ENCODE peak calls at places on chromosome 14, in nine cellular contexts. One of them, this sample, is unnamed.

GRCh38 chr14:26966942-26967341 is 369.1 kb upstream of the NOVA1 start:
- DNase-seq in lung: no peak
- DNase-seq in AG04450: no peak
- DNase-seq in lower leg skin: no peak
- DNase-seq in upper lobe of right lung: no peak
- DNase-seq in breast epithelium: no peak
- DNase-seq in pancreas: no peak
- DNase-seq in foreskin fibroblast: no peak
- DNase-seq in fibroblast of pulmonary artery: peak; percentile 51
- DNase-seq in this sample: no peak

GRCh38 chr14:77322209-77322902 is 1.5 kb downstream of the GSTZ1 start:
- DNase-seq in upper lobe of right lung: no peak
- DNase-seq in fibroblast of pulmonary artery: no peak
- DNase-seq in breast epithelium: no peak
- DNase-seq in pancreas: no peak
- DNase-seq in foreskin fibroblast: no peak
- DNase-seq in lung: no peak
- DNase-seq in AG04450: no peak
- DNase-seq in lower leg skin: peak; percentile 79
- DNase-seq in this sample: no peak

GRCh38 chr14:96081767-96082400 is 42.7 kb downstream of the C14orf132 start:
- DNase-seq in pancreas: no peak
- DNase-seq in foreskin fibroblast: no peak
- DNase-seq in lower leg skin: no peak
- DNase-seq in fibroblast of pulmonary artery: no peak
- DNase-seq in upper lobe of right lung: no peak
- DNase-seq in lung: no peak
- DNase-seq in AG04450: no peak
- DNase-seq in breast epithelium: peak; percentile 24
- DNase-seq in this sample: no peak

GRCh38 chr14:51682411-51682810 is 30.7 kb downstream of the FRMD6 start:
- DNase-seq in lung: no peak
- DNase-seq in fibroblast of pulmonary artery: peak; percentile 51
- DNase-seq in lower leg skin: no peak
- DNase-seq in pancreas: no peak
- DNase-seq in AG04450: no peak
- DNase-seq in foreskin fibroblast: peak; percentile 48
- DNase-seq in upper lobe of right lung: no peak
- DNase-seq in breast epithelium: no peak
- DNase-seq in this sample: no peak

GRCh38 chr14:33363687-33364086 is 425.0 kb downstream of the NPAS3 start:
- DNase-seq in AG04450: no peak
- DNase-seq in breast epithelium: no peak
- DNase-seq in pancreas: no peak
- DNase-seq in lung: no peak
- DNase-seq in lower leg skin: no peak
- DNase-seq in foreskin fibroblast: no peak
- DNase-seq in upper lobe of right lung: no peak
- DNase-seq in fibroblast of pulmonary artery: no peak
- DNase-seq in this sample: no peak

GRCh38 chr14:68820999-68821683 is 28.3 kb upstream of the ZFP36L1 start:
- DNase-seq in foreskin fibroblast: no peak
- DNase-seq in lower leg skin: no peak
- DNase-seq in AG04450: no peak
- DNase-seq in lung: no peak
- DNase-seq in upper lobe of right lung: no peak
- DNase-seq in pancreas: no peak
- DNase-seq in fibroblast of pulmonary artery: no peak
- DNase-seq in breast epithelium: no peak
- DNase-seq in this sample: no peak

GRCh38 chr14:92460541-92460915 is 53.1 kb upstream of the RIN3 start:
- DNase-seq in fibroblast of pulmonary artery: no peak
- DNase-seq in lower leg skin: no peak
- DNase-seq in pancreas: no peak
- DNase-seq in AG04450: no peak
- DNase-seq in foreskin fibroblast: no peak
- DNase-seq in lung: no peak
- DNase-seq in breast epithelium: no peak
- DNase-seq in upper lobe of right lung: no peak
- DNase-seq in this sample: no peak

GRCh38 chr14:65107200-65107599 is 4.9 kb upstream of the MAX start:
- DNase-seq in AG04450: no peak
- DNase-seq in lung: no peak
- DNase-seq in breast epithelium: no peak
- DNase-seq in fibroblast of pulmonary artery: no peak
- DNase-seq in foreskin fibroblast: no peak
- DNase-seq in upper lobe of right lung: no peak
- DNase-seq in pancreas: no peak
- DNase-seq in lower leg skin: no peak
- DNase-seq in this sample: no peak

GRCh38 chr14:80080601-80081000 is 130.7 kb downstream of the DIO2 start:
- DNase-seq in upper lobe of right lung: no peak
- DNase-seq in AG04450: no peak
- DNase-seq in lower leg skin: no peak
- DNase-seq in breast epithelium: no peak
- DNase-seq in foreskin fibroblast: no peak
- DNase-seq in fibroblast of pulmonary artery: no peak
- DNase-seq in pancreas: no peak
- DNase-seq in lung: no peak
- DNase-seq in this sample: no peak

GRCh38 chr14:87111741-87112140 is 881.2 kb downstream of the GALC start:
- DNase-seq in lung: no peak
- DNase-seq in breast epithelium: no peak
- DNase-seq in AG04450: no peak
- DNase-seq in upper lobe of right lung: no peak
- DNase-seq in pancreas: no peak
- DNase-seq in foreskin fibroblast: no peak
- DNase-seq in fibroblast of pulmonary artery: no peak
- DNase-seq in lower leg skin: no peak
- DNase-seq in this sample: no peak

GRCh38 chr14:75521415-75522199 is 662 bp upstream of the BATF start:
- DNase-seq in fibroblast of pulmonary artery: no peak
- DNase-seq in lower leg skin: no peak
- DNase-seq in AG04450: no peak
- DNase-seq in upper lobe of right lung: no peak
- DNase-seq in breast epithelium: no peak
- DNase-seq in foreskin fibroblast: no peak
- DNase-seq in pancreas: no peak
- DNase-seq in lung: no peak
- DNase-seq in this sample: no peak

GRCh38 chr14:95269493-95269892 is 50.2 kb downstream of the CLMN start:
- DNase-seq in lower leg skin: peak; percentile 82
- DNase-seq in AG04450: no peak
- DNase-seq in breast epithelium: no peak
- DNase-seq in upper lobe of right lung: no peak
- DNase-seq in foreskin fibroblast: no peak
- DNase-seq in fibroblast of pulmonary artery: no peak
- DNase-seq in lung: no peak
- DNase-seq in pancreas: no peak
- DNase-seq in this sample: no peak

DNA sequence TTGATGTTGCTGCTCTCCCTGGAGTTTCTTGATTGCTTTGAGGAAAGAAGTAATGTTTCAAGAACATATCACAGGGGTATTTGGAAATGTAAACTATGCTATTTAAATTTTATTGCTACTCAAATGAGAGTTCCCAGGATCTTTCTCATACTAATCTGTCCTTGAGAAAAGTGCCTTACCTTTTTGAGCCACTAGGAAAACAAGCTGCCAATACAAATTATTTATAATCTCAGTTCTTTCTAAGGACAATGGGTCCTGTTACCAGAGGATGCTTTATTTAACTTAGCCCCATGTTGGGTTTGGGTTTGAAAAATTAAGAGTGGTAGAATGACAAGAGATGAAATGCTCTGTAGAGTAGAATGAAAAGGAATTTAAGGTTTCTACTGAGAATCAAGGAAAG is 258.2 kb upstream of the PRKD1 start:
- DNase-seq in AG04450: no peak
- DNase-seq in foreskin fibroblast: no peak
- DNase-seq in pancreas: no peak
- DNase-seq in lower leg skin: no peak
- DNase-seq in breast epithelium: no peak
- DNase-seq in lung: no peak
- DNase-seq in upper lobe of right lung: no peak
- DNase-seq in fibroblast of pulmonary artery: no peak
- DNase-seq in this sample: no peak
- TF ChIP-seq CTCF in AG04450: peak; percentile 32
- TF ChIP-seq CTCF in foreskin fibroblast: no peak
- TF ChIP-seq CTCF in pancreas: no peak
- TF ChIP-seq CTCF in lower leg skin: no peak
- TF ChIP-seq CTCF in breast epithelium: no peak
- TF ChIP-seq CTCF in lung: no peak
- TF ChIP-seq CTCF in upper lobe of right lung: no peak
- TF ChIP-seq CTCF in fibroblast of pulmonary artery: peak; percentile 23
- TF ChIP-seq CTCF in this sample: peak; percentile 9

GRCh38 chr14:35419429-35419841 is 14.9 kb upstream of the NFKBIA start:
- DNase-seq in AG04450: no peak
- DNase-seq in fibroblast of pulmonary artery: no peak
- DNase-seq in lung: no peak
- DNase-seq in lower leg skin: no peak
- DNase-seq in upper lobe of right lung: no peak
- DNase-seq in breast epithelium: no peak
- DNase-seq in foreskin fibroblast: no peak
- DNase-seq in pancreas: no peak
- DNase-seq in this sample: no peak

GRCh38 chr14:35418093-35418492 is 13.5 kb upstream of the NFKBIA start:
- DNase-seq in upper lobe of right lung: no peak
- DNase-seq in lung: no peak
- DNase-seq in lower leg skin: no peak
- DNase-seq in breast epithelium: no peak
- DNase-seq in pancreas: no peak
- DNase-seq in AG04450: no peak
- DNase-seq in fibroblast of pulmonary artery: no peak
- DNase-seq in foreskin fibroblast: no peak
- DNase-seq in this sample: no peak

GRCh38 chr14:35414365-35414764 is 9.8 kb upstream of the NFKBIA start:
- DNase-seq in fibroblast of pulmonary artery: peak; percentile 69
- DNase-seq in foreskin fibroblast: no peak
- DNase-seq in breast epithelium: no peak
- DNase-seq in lung: no peak
- DNase-seq in AG04450: no peak
- DNase-seq in pancreas: no peak
- DNase-seq in upper lobe of right lung: no peak
- DNase-seq in lower leg skin: no peak
- DNase-seq in this sample: no peak

GRCh38 chr14:35412281-35413057 is 7.9 kb upstream of the NFKBIA start:
- DNase-seq in foreskin fibroblast: no peak
- DNase-seq in lung: peak; percentile 64
- DNase-seq in AG04450: no peak
- DNase-seq in breast epithelium: no peak
- DNase-seq in pancreas: no peak
- DNase-seq in lower leg skin: no peak
- DNase-seq in upper lobe of right lung: no peak
- DNase-seq in fibroblast of pulmonary artery: peak; percentile 42
- DNase-seq in this sample: no peak

DNA sequence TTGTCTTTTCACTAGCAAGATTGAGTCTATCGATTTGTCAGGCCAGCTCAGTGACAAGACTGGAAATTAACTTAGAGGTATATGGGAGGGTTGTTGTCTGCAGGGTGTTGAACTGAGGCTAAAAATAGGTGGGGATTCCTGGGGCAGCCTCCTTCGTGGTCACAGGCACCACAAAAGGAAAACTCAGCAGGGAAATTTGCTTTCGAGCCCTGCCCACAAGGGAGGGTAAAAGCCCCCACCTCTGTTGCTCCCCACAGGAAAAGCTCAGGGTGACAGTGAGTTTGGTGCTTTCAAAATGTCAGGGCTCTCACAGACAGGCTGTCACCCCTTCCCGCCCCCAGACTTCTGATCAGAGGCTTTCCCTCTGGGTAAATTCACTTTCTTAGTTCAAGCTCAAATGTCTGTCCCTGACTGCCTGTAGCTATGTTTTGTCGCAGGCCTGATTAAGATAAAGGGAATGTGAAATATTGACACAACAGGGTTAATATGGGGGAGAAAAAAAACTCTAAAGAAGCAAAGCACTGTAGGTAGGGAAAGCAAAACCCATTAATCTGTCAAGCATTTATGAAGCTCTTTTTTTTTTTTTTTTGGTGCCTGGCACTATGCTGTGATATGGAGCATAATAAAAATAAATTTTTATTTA is 11.7 kb upstream of the NFKBIA start:
- DNase-seq in lower leg skin: no peak
- DNase-seq in upper lobe of right lung: no peak
- DNase-seq in pancreas: no peak
- DNase-seq in foreskin fibroblast: no peak
- DNase-seq in breast epithelium: no peak
- DNase-seq in lung: no peak
- DNase-seq in fibroblast of pulmonary artery: no peak
- DNase-seq in AG04450: no peak
- DNase-seq in this sample: no peak
- H3K4me3 ChIP-seq in lower leg skin: no peak overlapping the region
- H3K4me3 ChIP-seq in upper lobe of right lung: no peak overlapping the region
- H3K4me3 ChIP-seq in pancreas: no peak overlapping the region
- H3K4me3 ChIP-seq in foreskin fibroblast: no peak overlapping the region
- H3K4me3 ChIP-seq in breast epithelium: no peak overlapping the region
- H3K4me3 ChIP-seq in lung: no peak overlapping the region
- H3K4me3 ChIP-seq in fibroblast of pulmonary artery: no peak overlapping the region
- H3K4me3 ChIP-seq in AG04450: no peak overlapping the region
- H3K4me3 ChIP-seq in this sample: no peak overlapping the region

DNA sequence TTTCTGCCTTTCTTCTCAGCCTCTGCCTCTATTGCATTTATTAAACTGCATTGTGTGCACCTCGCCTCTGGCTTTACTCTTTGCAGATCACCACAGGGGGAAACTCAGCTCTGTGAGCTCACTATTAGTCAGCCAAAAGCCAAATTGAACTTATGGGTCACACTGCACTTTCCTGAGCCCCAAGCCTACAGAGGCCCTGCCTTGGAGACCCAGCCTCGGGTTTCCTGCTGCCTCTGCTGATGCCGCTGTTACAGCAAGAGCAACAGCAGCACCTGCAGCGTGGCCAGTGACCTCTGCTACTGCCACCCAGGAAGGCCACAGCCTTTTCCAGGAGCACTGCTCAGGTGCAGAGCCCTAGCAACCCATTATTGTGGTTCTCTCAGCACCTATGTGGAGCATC is 122.5 kb downstream of the DAD1 start:
- DNase-seq in AG04450: no peak
- DNase-seq in lower leg skin: no peak
- DNase-seq in upper lobe of right lung: no peak
- DNase-seq in breast epithelium: no peak
- DNase-seq in pancreas: no peak
- DNase-seq in foreskin fibroblast: peak; percentile 15
- DNase-seq in lung: no peak
- DNase-seq in fibroblast of pulmonary artery: no peak
- DNase-seq in this sample: no peak
- TF ChIP-seq CTCF in AG04450: no peak
- TF ChIP-seq CTCF in lower leg skin: no peak
- TF ChIP-seq CTCF in upper lobe of right lung: no peak
- TF ChIP-seq CTCF in breast epithelium: no peak
- TF ChIP-seq CTCF in pancreas: no peak
- TF ChIP-seq CTCF in foreskin fibroblast: no peak
- TF ChIP-seq CTCF in lung: no peak
- TF ChIP-seq CTCF in fibroblast of pulmonary artery: no peak
- TF ChIP-seq CTCF in this sample: no peak

DNA sequence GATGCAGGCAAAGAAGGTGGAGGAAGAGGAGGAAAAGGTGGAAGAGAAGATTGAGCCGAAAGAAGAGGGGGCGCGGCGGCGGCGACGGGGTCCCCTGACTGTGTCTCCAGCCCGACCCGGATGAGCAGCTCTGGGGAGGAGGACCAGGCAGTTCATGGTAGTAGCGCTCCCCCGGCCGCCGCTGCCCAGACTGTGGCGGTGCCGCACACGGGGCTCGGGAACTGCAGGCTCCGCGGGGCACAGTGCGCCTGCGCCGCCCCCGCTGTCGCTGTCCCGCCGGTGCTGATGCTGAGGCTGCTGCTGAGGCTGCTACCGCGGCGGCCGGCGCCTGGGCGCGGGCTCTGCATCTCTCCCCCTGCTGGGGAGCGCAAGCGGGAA is at the start of gene KCNH5:
- DNase-seq in upper lobe of right lung: no peak
- DNase-seq in pancreas: no peak
- DNase-seq in breast epithelium: no peak
- DNase-seq in AG04450: no peak
- DNase-seq in foreskin fibroblast: peak; percentile 12
- DNase-seq in fibroblast of pulmonary artery: peak; percentile 50
- DNase-seq in lung: no peak
- DNase-seq in lower leg skin: no peak
- DNase-seq in this sample: no peak
- H3K4me3 ChIP-seq in upper lobe of right lung: peak within 1 kb of the TSS; percentile 11
- H3K4me3 ChIP-seq in pancreas: no peak within 1 kb of the TSS
- H3K4me3 ChIP-seq in breast epithelium: peak within 1 kb of the TSS; percentile 43
- H3K4me3 ChIP-seq in AG04450: peak within 1 kb of the TSS; percentile 64
- H3K4me3 ChIP-seq in foreskin fibroblast: peak within 1 kb of the TSS; percentile 31
- H3K4me3 ChIP-seq in fibroblast of pulmonary artery: peak within 1 kb of the TSS; percentile 42
- H3K4me3 ChIP-seq in lung: no peak within 1 kb of the TSS
- H3K4me3 ChIP-seq in lower leg skin: no peak within 1 kb of the TSS
- H3K4me3 ChIP-seq in this sample: no peak within 1 kb of the TSS

This sample was measured in AG09309.